ENCODE peak calls at places on chromosome 16, in six cellular contexts. U is stimulated activated CD8-positive, alpha-beta memory T cell treated with anti-CD3 and anti-CD28 coated beads, Interleukin-12 subunit alpha, Interleukin-12 subunit beta, amount 100 ng/mL, for 4 hours; V is HTR-8/SVneo; E is activated CD8-positive, alpha-beta memory T cell treated with anti-CD3 and anti-CD28 coated beads, Interleukin-2, amount 50 U/mL, for 48 hours; Z is aorta; G is BJ. X is an unnamed sample.
A peak's percentile ranks its signal among the peaks of the same experiment; 100 is the strongest.

GRCh38 chr16:87741700-87742415 is 23.9 kb downstream of the KLHDC4 start:
- DNase-seq in V (no peak), E (no peak), Z (no peak), U (no peak), G (no peak), X (no peak)

GRCh38 chr16:21598676-21599157 is 660 bp upstream of the METTL9 start:
- DNase-seq in E (no peak), Z (no peak), U (no peak), V (no peak), G (no peak), X (no peak)

GRCh38 chr16:17921357-17921978 is 415.1 kb downstream of the NPIPA8 start:
- DNase-seq in G (no peak), U (peak; percentile 4), Z (no peak), E (peak; percentile 75), V (no peak), X (no peak)

GRCh38 chr16:85420501-85421337 is 192.4 kb upstream of the GSE1 start:
- DNase-seq in Z (peak; percentile 89), V (peak; percentile 73), U (peak; percentile 61), G (no peak), E (peak; percentile 99), X (no peak)

GRCh38 chr16:66278604-66279262 is 87.8 kb upstream of the CDH5 start:
- DNase-seq in V (no peak), G (no peak), Z (no peak), E (peak; percentile 6), U (no peak), X (no peak)

GRCh38 chr16:787261-787966 is 767 bp downstream of the RPUSD1 start:
- DNase-seq in G (no peak), U (no peak), Z (no peak), V (no peak), E (no peak), X (no peak)

GRCh38 chr16:29760567-29761279 is 14.9 kb upstream of the C16orf54 start:
- DNase-seq in Z (no peak), E (no peak), V (no peak), G (no peak), U (no peak), X (no peak)

GRCh38 chr16:64392456-64392855 is 729.4 kb downstream of the CDH11 start:
- DNase-seq in V (no peak), G (no peak), U (no peak), Z (no peak), E (no peak), X (no peak)

GRCh38 chr16:29705030-29705429 is 26.1 kb downstream of the QPRT start:
- DNase-seq in Z (no peak), U (no peak), E (no peak), G (no peak), V (no peak), X (no peak)

GRCh38 chr16:30535106-30535776 is 583 bp upstream of the ZNF747 start:
- DNase-seq in V (no peak), G (no peak), Z (no peak), E (peak; percentile 58), U (no peak), X (no peak)

GRCh38 chr16:54677551-54677950 is 253.1 kb upstream of the IRX5 start:
- DNase-seq in Z (no peak), U (no peak), G (no peak), V (no peak), E (no peak), X (no peak)

GRCh38 chr16:56931253-56931768 is 631 bp upstream of the HERPUD1 start:
- DNase-seq in V (peak; percentile 15), E (no peak), U (no peak), Z (peak; percentile 76), G (no peak), X (no peak)

GRCh38 chr16:2663553-2664521 is 18.5 kb upstream of the KCTD5 start:
- DNase-seq in U (no peak), V (no peak), G (no peak), Z (no peak), E (peak; percentile 57), X (no peak)

GRCh38 chr16:85490971-85491771 is 122.0 kb upstream of the GSE1 start:
- DNase-seq in Z (no peak), U (no peak), G (no peak), V (no peak), E (peak; percentile 74), X (no peak)

GRCh38 chr16:49440156-49441065 is 66.8 kb downstream of the C16orf78 start:
- DNase-seq in V (no peak), G (no peak), E (no peak), Z (peak; percentile 59), U (no peak), X (no peak)

GRCh38 chr16:2691491-2692248 is 9.3 kb downstream of the KCTD5 start:
- DNase-seq in V (no peak), G (no peak), U (no peak), Z (no peak), E (no peak), X (no peak)

GRCh38 chr16:56424404-56424765 is 960 bp downstream of the AMFR start:
- DNase-seq in E (no peak), Z (no peak), G (no peak), U (no peak), V (no peak), X (no peak)

GRCh38 chr16:85391769-85392583 is 221.1 kb upstream of the GSE1 start:
- DNase-seq in E (no peak), Z (no peak), G (no peak), U (no peak), V (no peak), X (no peak)

GRCh38 chr16:588639-588888 is 1.3 kb upstream of the RAB40C start:
- DNase-seq in E (no peak), G (no peak), U (no peak), V (no peak), Z (no peak), X (no peak)

X was measured in AG09319.